ENCODE peak calls at places on chromosomes 16 and 17, in eight cellular contexts. One of them, this sample, is unnamed.

GRCh38 chr17:76027159-76027839 is at the start of gene EVPL:
- DNase-seq in K562: no peak
- DNase-seq in right atrium auricular region: no peak
- DNase-seq in heart right ventricle: no peak
- DNase-seq in thoracic aorta: no peak
- DNase-seq in small intestine: peak; percentile 96
- DNase-seq in CD8-positive, alpha-beta memory T cell: no peak
- DNase-seq in pancreas: peak; percentile 43
- DNase-seq in this sample: no peak

GRCh38 chr16:48284772-48285409 is 37.6 kb upstream of the ABCC11 start:
- DNase-seq in thoracic aorta: no peak
- DNase-seq in K562: no peak
- DNase-seq in small intestine: peak; percentile 5
- DNase-seq in right atrium auricular region: no peak
- DNase-seq in pancreas: no peak
- DNase-seq in heart right ventricle: no peak
- DNase-seq in CD8-positive, alpha-beta memory T cell: no peak
- DNase-seq in this sample: no peak

GRCh38 chr16:11333696-11334095 is 11.6 kb upstream of the RMI2 start:
- DNase-seq in thoracic aorta: no peak
- DNase-seq in pancreas: no peak
- DNase-seq in right atrium auricular region: no peak
- DNase-seq in CD8-positive, alpha-beta memory T cell: no peak
- DNase-seq in heart right ventricle: no peak
- DNase-seq in K562: no peak
- DNase-seq in small intestine: no peak
- DNase-seq in this sample: no peak

GRCh38 chr16:11306381-11306780 is 25.3 kb upstream of the PRM1 start:
- DNase-seq in CD8-positive, alpha-beta memory T cell: no peak
- DNase-seq in small intestine: no peak
- DNase-seq in pancreas: no peak
- DNase-seq in right atrium auricular region: no peak
- DNase-seq in thoracic aorta: no peak
- DNase-seq in K562: no peak
- DNase-seq in heart right ventricle: no peak
- DNase-seq in this sample: no peak

GRCh38 chr17:17029938-17030337 is 12.3 kb upstream of the MPRIP start:
- DNase-seq in K562: no peak
- DNase-seq in right atrium auricular region: no peak
- DNase-seq in heart right ventricle: no peak
- DNase-seq in CD8-positive, alpha-beta memory T cell: no peak
- DNase-seq in small intestine: no peak
- DNase-seq in pancreas: no peak
- DNase-seq in thoracic aorta: no peak
- DNase-seq in this sample: no peak

GRCh38 chr17:77098884-77099545 is 41.8 kb upstream of the SEC14L1 start:
- DNase-seq in right atrium auricular region: peak; percentile 78
- DNase-seq in pancreas: peak; percentile 77
- DNase-seq in heart right ventricle: peak; percentile 72
- DNase-seq in CD8-positive, alpha-beta memory T cell: peak; percentile 78
- DNase-seq in thoracic aorta: no peak
- DNase-seq in K562: no peak
- DNase-seq in small intestine: peak; percentile 66
- DNase-seq in this sample: peak; percentile 69

GRCh38 chr17:5219536-5219935 is 15.1 kb downstream of the SCIMP start:
- DNase-seq in pancreas: no peak
- DNase-seq in CD8-positive, alpha-beta memory T cell: no peak
- DNase-seq in K562: no peak
- DNase-seq in thoracic aorta: no peak
- DNase-seq in right atrium auricular region: no peak
- DNase-seq in heart right ventricle: no peak
- DNase-seq in small intestine: no peak
- DNase-seq in this sample: no peak

GRCh38 chr17:45073414-45074070 is 12.4 kb downstream of the NMT1 start:
- DNase-seq in right atrium auricular region: peak; percentile 74
- DNase-seq in heart right ventricle: no peak
- DNase-seq in small intestine: no peak
- DNase-seq in K562: no peak
- DNase-seq in pancreas: no peak
- DNase-seq in thoracic aorta: no peak
- DNase-seq in CD8-positive, alpha-beta memory T cell: no peak
- DNase-seq in this sample: no peak

GRCh38 chr17:64679710-64680216 is 17.7 kb upstream of the SMURF2 start:
- DNase-seq in small intestine: no peak
- DNase-seq in K562: no peak
- DNase-seq in heart right ventricle: no peak
- DNase-seq in right atrium auricular region: no peak
- DNase-seq in CD8-positive, alpha-beta memory T cell: no peak
- DNase-seq in pancreas: no peak
- DNase-seq in thoracic aorta: no peak
- DNase-seq in this sample: no peak

GRCh38 chr16:79707867-79708266 is 107.3 kb upstream of the MAF start:
- DNase-seq in pancreas: no peak
- DNase-seq in K562: no peak
- DNase-seq in thoracic aorta: peak; percentile 47
- DNase-seq in small intestine: peak; percentile 74
- DNase-seq in heart right ventricle: peak; percentile 54
- DNase-seq in right atrium auricular region: peak; percentile 83
- DNase-seq in CD8-positive, alpha-beta memory T cell: no peak
- DNase-seq in this sample: no peak

GRCh38 chr17:31427684-31428083 is 36.2 kb downstream of the RAB11FIP4 start:
- DNase-seq in thoracic aorta: no peak
- DNase-seq in K562: no peak
- DNase-seq in heart right ventricle: no peak
- DNase-seq in small intestine: no peak
- DNase-seq in right atrium auricular region: no peak
- DNase-seq in pancreas: no peak
- DNase-seq in CD8-positive, alpha-beta memory T cell: no peak
- DNase-seq in this sample: no peak
- H3K4me1 ChIP-seq in thoracic aorta: no peaks in the 10 kb centered on the region
- H3K4me1 ChIP-seq in K562: peaks cover 9% of the 10 kb centered on the region
- H3K4me1 ChIP-seq in heart right ventricle: peaks cover 5% of the 10 kb centered on the region
- H3K4me1 ChIP-seq in small intestine: no peaks in the 10 kb centered on the region
- H3K4me1 ChIP-seq in right atrium auricular region: no peaks in the 10 kb centered on the region
- H3K4me1 ChIP-seq in pancreas: peaks cover 9% of the 10 kb centered on the region
- H3K4me1 ChIP-seq in CD8-positive, alpha-beta memory T cell: peaks cover 3% of the 10 kb centered on the region
- H3K4me1 ChIP-seq in this sample: no peaks in the 10 kb centered on the region

GRCh38 chr17:73711184-73711583 is 66.9 kb upstream of the SDK2 start:
- DNase-seq in right atrium auricular region: no peak
- DNase-seq in K562: no peak
- DNase-seq in pancreas: no peak
- DNase-seq in small intestine: no peak
- DNase-seq in heart right ventricle: no peak
- DNase-seq in thoracic aorta: no peak
- DNase-seq in CD8-positive, alpha-beta memory T cell: no peak
- DNase-seq in this sample: no peak
- H3K4me1 ChIP-seq in right atrium auricular region: no peaks in the 10 kb centered on the region
- H3K4me1 ChIP-seq in K562: no peaks in the 10 kb centered on the region
- H3K4me1 ChIP-seq in pancreas: no peaks in the 10 kb centered on the region
- H3K4me1 ChIP-seq in small intestine: no peaks in the 10 kb centered on the region
- H3K4me1 ChIP-seq in heart right ventricle: peaks cover 9% of the 10 kb centered on the region
- H3K4me1 ChIP-seq in thoracic aorta: no peaks in the 10 kb centered on the region
- H3K4me1 ChIP-seq in CD8-positive, alpha-beta memory T cell: peaks cover 10% of the 10 kb centered on the region
- H3K4me1 ChIP-seq in this sample: no peaks in the 10 kb centered on the region

DNA sequence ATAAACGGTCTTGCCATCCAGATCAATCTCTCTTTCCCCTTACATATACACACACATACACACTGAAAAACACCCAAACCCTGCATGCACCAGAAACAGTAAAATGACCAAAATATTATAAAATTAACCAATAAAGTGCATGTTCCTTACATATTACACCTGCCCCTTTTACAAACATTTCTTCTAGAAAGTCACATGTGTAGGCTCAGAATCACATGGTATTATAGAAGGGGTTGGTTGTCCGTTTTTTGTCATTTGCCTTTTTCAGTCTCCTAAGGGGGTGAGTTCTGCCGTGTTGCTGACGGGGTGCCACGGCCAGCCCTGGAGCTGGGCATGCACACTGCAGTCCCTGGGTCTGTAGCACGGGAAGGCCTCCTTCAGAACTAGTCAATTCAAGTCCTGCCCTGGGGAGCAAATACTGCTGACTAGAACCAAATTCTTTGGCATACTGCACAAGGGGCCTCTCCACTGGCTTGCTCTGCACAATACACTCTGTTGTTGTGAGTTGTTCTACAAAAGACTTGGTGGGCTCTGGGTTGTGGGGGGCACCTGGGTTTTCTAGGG is 8.0 kb upstream of the CORO6 start:
- DNase-seq in CD8-positive, alpha-beta memory T cell: no peak
- DNase-seq in K562: no peak
- DNase-seq in right atrium auricular region: no peak
- DNase-seq in pancreas: no peak
- DNase-seq in small intestine: no peak
- DNase-seq in heart right ventricle: no peak
- DNase-seq in thoracic aorta: no peak
- DNase-seq in this sample: no peak
- H3K4me1 ChIP-seq in CD8-positive, alpha-beta memory T cell: no peaks in the 10 kb centered on the region
- H3K4me1 ChIP-seq in K562: no peaks in the 10 kb centered on the region
- H3K4me1 ChIP-seq in right atrium auricular region: no peaks in the 10 kb centered on the region
- H3K4me1 ChIP-seq in pancreas: no peaks in the 10 kb centered on the region
- H3K4me1 ChIP-seq in small intestine: no peaks in the 10 kb centered on the region
- H3K4me1 ChIP-seq in heart right ventricle: no peaks in the 10 kb centered on the region
- H3K4me1 ChIP-seq in thoracic aorta: no peaks in the 10 kb centered on the region
- H3K4me1 ChIP-seq in this sample: no peaks in the 10 kb centered on the region

GRCh38 chr17:68344701-68345136 is 53.4 kb downstream of the ARSG start:
- DNase-seq in right atrium auricular region: no peak
- DNase-seq in small intestine: peak; percentile 35
- DNase-seq in thoracic aorta: no peak
- DNase-seq in K562: no peak
- DNase-seq in heart right ventricle: no peak
- DNase-seq in CD8-positive, alpha-beta memory T cell: peak; percentile 58
- DNase-seq in pancreas: no peak
- DNase-seq in this sample: no peak
- H3K4me1 ChIP-seq in right atrium auricular region: no peaks in the 10 kb centered on the region
- H3K4me1 ChIP-seq in small intestine: no peaks in the 10 kb centered on the region
- H3K4me1 ChIP-seq in thoracic aorta: no peaks in the 10 kb centered on the region
- H3K4me1 ChIP-seq in K562: no peaks in the 10 kb centered on the region
- H3K4me1 ChIP-seq in heart right ventricle: peaks cover 55% of the 10 kb centered on the region
- H3K4me1 ChIP-seq in CD8-positive, alpha-beta memory T cell: peaks cover 64% of the 10 kb centered on the region
- H3K4me1 ChIP-seq in pancreas: no peaks in the 10 kb centered on the region
- H3K4me1 ChIP-seq in this sample: no peaks in the 10 kb centered on the region